ENCODE peak calls at places on chromosome 9, in six cellular contexts. Z, J, A, Y, L and F are unnamed samples. For H3K4me1 and H3K36me3, the result is how much of the 10 kb centered on the place peaks cover.

GRCh38 chr9:134641173-134641985 is at the start of gene COL5A1:
- DNase-seq in L (peak), Z (peak), A (peak), J (peak), Y (peak), F (peak)

GRCh38 chr9:17669206-17669605 is 90.3 kb downstream of the SH3GL2 start:
- DNase-seq in J (no peak), L (no peak), Z (no peak), Y (no peak), A (no peak), F (no peak)

GRCh38 chr9:87713278-87713989 is 12.5 kb upstream of the CTSL start:
- DNase-seq in Z (peak), L (peak), J (peak), A (no peak), Y (no peak), F (peak)

GRCh38 chr9:107484117-107484723 is 5.3 kb downstream of the KLF4 start:
- DNase-seq in Z (peak), J (no peak), L (no peak), A (peak), Y (no peak), F (no peak)

GRCh38 chr9:70601000-70601929 is 186.8 kb upstream of the KLF9 start:
- DNase-seq in Z (peak), J (peak), L (peak), Y (no peak), A (no peak), F (no peak)

GRCh38 chr9:69622664-69623063 is 49.5 kb downstream of the APBA1 start:
- DNase-seq in L (no peak), J (no peak), Z (no peak), A (no peak), Y (no peak), F (no peak)

GRCh38 chr9:126499005-126499910 is 114.5 kb upstream of the LMX1B start:
- DNase-seq in Y (peak), J (no peak), A (peak), Z (no peak), L (no peak), F (peak)

GRCh38 chr9:94772128-94772527 is 45.6 kb downstream of the AOPEP start:
- DNase-seq in Z (no peak), J (no peak), Y (no peak), A (no peak), L (no peak), F (no peak)

GRCh38 chr9:113513541-113513940 is 50.0 kb downstream of the RGS3 start:
- DNase-seq in Y (peak), A (no peak), J (peak), Z (no peak), L (no peak), F (no peak)

GRCh38 chr9:7970666-7971335 is 171.2 kb upstream of the DMAC1 start:
- DNase-seq in L (no peak), Z (no peak), J (no peak), A (no peak), Y (no peak), F (no peak)

GRCh38 chr9:99039388-99040182 is 65.3 kb upstream of the TGFBR1 start:
- DNase-seq in Y (no peak), L (no peak), J (no peak), Z (no peak), A (no peak), F (no peak)

GRCh38 chr9:126488881-126489404 is 124.8 kb upstream of the LMX1B start:
- DNase-seq in J (no peak), Z (no peak), Y (no peak), A (peak), L (no peak), F (no peak)

GRCh38 chr9:32742296-32742695 is 41.0 kb upstream of the TMEM215 start:
- DNase-seq in Z (no peak), A (no peak), L (no peak), J (no peak), Y (no peak), F (no peak)

GRCh38 chr9:7879551-7880245 is 80.1 kb upstream of the DMAC1 start:
- DNase-seq in Z (no peak), Y (no peak), A (peak), L (no peak), J (no peak), F (no peak)

GRCh38 chr9:120917285-120917684 is 9.3 kb downstream of the TRAF1 start:
- DNase-seq in Z (no peak), J (no peak), Y (no peak), A (no peak), L (no peak), F (no peak)
- H3K4me1 ChIP-seq in Z (under half), J (under half), Y (half or more), A (under half), L (half or more), F (half or more)

DNA sequence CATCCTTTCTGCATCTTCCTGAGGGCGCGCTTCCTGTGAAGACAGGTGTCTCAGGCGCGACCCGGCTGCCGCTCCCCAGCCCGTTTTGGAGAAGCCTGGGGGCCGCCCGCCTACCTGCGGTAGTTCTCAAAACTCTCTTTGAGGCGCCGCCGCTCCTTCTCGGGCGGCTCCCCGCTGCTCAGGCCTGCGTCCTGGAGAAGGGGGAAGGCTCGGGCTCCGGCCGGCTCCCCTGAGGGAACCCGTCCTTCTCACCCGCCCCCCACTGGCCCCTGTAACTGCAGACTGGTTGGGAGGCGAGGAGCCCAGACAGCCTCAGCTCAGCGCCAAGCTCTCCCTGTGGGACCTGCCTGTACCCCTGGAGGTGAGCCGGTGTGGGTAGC is 815 bp upstream of the DNLZ start:
- DNase-seq in Z (no peak), J (no peak), Y (no peak), L (no peak), A (no peak), F (no peak)
- H3K36me3 ChIP-seq in Z (under half), J (under half), Y (under half), L (under half), A (under half), F (under half)

GRCh38 chr9:131578778-131579504 is 33.6 kb downstream of the PRRT1B start:
- DNase-seq in L (no peak), A (no peak), Y (peak), J (no peak), Z (no peak), F (peak)

GRCh38 chr9:131579789-131580211 is 34.5 kb downstream of the PRRT1B start:
- DNase-seq in Z (no peak), J (no peak), L (peak), A (no peak), Y (no peak), F (no peak)

GRCh38 chr9:131582466-131583341 is 37.4 kb downstream of the PRRT1B start:
- DNase-seq in Z (no peak), A (no peak), J (no peak), L (no peak), Y (no peak), F (no peak)

GRCh38 chr9:131578016-131578415 is 32.7 kb downstream of the PRRT1B start:
- DNase-seq in L (no peak), J (no peak), Z (no peak), Y (no peak), A (no peak), F (no peak)

GRCh38 chr9:131580358-131580757 is 35.0 kb downstream of the PRRT1B start:
- DNase-seq in Z (no peak), L (no peak), Y (no peak), A (no peak), J (no peak), F (no peak)
- H3K4me1 ChIP-seq in Z (under half), L (under half), Y (under half), A (under half), J (under half), F (under half)

GRCh38 chr9:124934290-124934689 is 6.6 kb downstream of the GOLGA1 start:
- DNase-seq in Y (no peak), J (no peak), Z (no peak), A (no peak), L (no peak), F (no peak)
- H3K36me3 ChIP-seq in Y (under half), J (under half), Z (under half), A (under half), L (half or more), F (under half)

GRCh38 chr9:93185261-93186150 is 1.6 kb downstream of the WNK2 start:
- DNase-seq in J (no peak), A (no peak), Y (no peak), L (no peak), Z (peak), F (no peak)
- H3K4me1 ChIP-seq in J (under half), A (under half), Y (under half), L (half or more), Z (under half), F (under half)

GRCh38 chr9:90058364-90058763 is 453.6 kb downstream of the GADD45G start:
- DNase-seq in Y (no peak), L (no peak), A (no peak), J (no peak), Z (peak), F (no peak)
- H3K36me3 ChIP-seq in Y (under half), L (under half), A (under half), J (under half), Z (under half), F (under half)

DNA sequence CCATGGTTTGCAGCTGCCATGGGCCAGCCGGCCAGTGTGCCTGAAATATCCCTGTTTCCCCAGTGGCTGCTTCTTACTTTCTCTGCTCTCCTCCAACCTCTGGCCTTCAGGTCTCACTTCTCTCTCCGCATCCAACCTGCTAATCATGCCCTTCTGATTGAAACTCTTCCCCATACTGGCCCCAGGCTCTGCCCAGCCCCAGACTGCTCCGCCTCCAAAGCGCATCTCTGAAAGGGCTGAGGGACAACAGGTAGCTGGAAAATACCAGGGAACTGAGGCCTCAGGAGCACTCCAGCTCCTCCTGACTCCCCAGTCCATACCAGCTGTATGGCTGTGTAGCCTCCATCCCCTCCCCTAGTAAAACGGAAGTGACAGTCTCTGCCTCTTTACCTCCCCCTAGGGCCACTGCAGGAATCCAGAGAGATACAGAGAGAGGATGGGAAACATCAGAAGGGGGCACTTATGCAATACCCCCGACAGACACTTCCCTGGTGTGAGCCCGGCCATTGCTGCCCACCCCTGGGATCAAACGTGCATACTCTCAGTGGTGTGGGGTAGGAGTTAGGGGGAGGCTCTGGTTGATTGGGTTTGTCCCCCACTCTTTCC is 34.2 kb downstream of the PAX5 start:
- DNase-seq in Z (no peak), J (no peak), A (no peak), L (no peak), Y (no peak), F (no peak)
- H3K4me1 ChIP-seq in Z (under half), J (under half), A (under half), L (under half), Y (under half), F (under half)

GRCh38 chr9:27499481-27499880 is 24.6 kb upstream of the IFNK start:
- DNase-seq in Y (no peak), L (no peak), J (no peak), Z (no peak), A (no peak), F (no peak)
- H3K36me3 ChIP-seq in Y (under half), L (under half), J (under half), Z (under half), A (under half), F (under half)